ENCODE peak calls at places on chromosomes 1 and 21, in four cellular contexts. P, I, J and W are unnamed samples.
A peak's percentile ranks its signal among the peaks of the same experiment; 100 is the strongest.

GRCh38 chr1:171213559-171214454 is 28.7 kb downstream of the FMO2 start:
- DNase-seq in J (no peak), P (no peak), I (no peak), W (no peak)

GRCh38 chr1:169681094-169681493 is 30.3 kb downstream of the SELL start:
- DNase-seq in P (no peak), I (no peak), J (no peak), W (peak; percentile 62)

GRCh38 chr1:167599839-167600581 is 30.0 kb upstream of the RCSD1 start:
- DNase-seq in I (no peak), P (no peak), J (peak; percentile 55), W (peak; percentile 57)

GRCh38 chr1:94971491-94971924 is 44.6 kb upstream of the CNN3 start:
- DNase-seq in I (no peak), P (no peak), J (peak; percentile 87), W (peak; percentile 69)

GRCh38 chr1:175129997-175130648 is 62.5 kb downstream of the KIAA0040 start:
- DNase-seq in P (no peak), I (no peak), J (no peak), W (peak; percentile 22)

GRCh38 chr1:229253170-229253974 is 17.5 kb upstream of the RAB4A start:
- DNase-seq in J (no peak), P (no peak), I (no peak), W (peak; percentile 83)

GRCh38 chr21:17051054-17051453 is 461.8 kb upstream of the CXADR start:
- DNase-seq in J (no peak), I (no peak), P (no peak), W (peak; percentile 12)

GRCh38 chr1:25106981-25107642 is 125.2 kb downstream of the SYF2 start:
- DNase-seq in J (no peak), P (no peak), I (no peak), W (no peak)

GRCh38 chr1:94326329-94326728 is 88.9 kb upstream of the ARHGAP29 start:
- DNase-seq in J (no peak), P (no peak), I (no peak), W (no peak)

GRCh38 chr1:19596065-19596718 is 47.9 kb upstream of the NBL1 start:
- DNase-seq in P (no peak), I (no peak), J (no peak), W (no peak)

GRCh38 chr1:61293197-61293596 is 210.8 kb downstream of the NFIA start:
- DNase-seq in P (no peak), I (no peak), J (no peak), W (peak; percentile 28)

GRCh38 chr21:33947451-33948095 is 32.0 kb upstream of the ATP5PO start:
- DNase-seq in I (peak; percentile 20), P (peak; percentile 94), J (peak; percentile 94), W (peak; percentile 98)

GRCh38 chr1:108046021-108046420 is 81.0 kb upstream of the VAV3 start:
- DNase-seq in P (no peak), I (no peak), J (no peak), W (no peak)

GRCh38 chr1:150009604-150010387 is 730 bp downstream of the OTUD7B start:
- DNase-seq in I (no peak), J (peak; percentile 74), P (peak; percentile 47), W (peak; percentile 89)

GRCh38 chr1:56156937-56157336 is 422.4 kb downstream of the PLPP3 start:
- DNase-seq in P (no peak), J (no peak), I (no peak), W (no peak)

GRCh38 chr1:5901150-5901549 is 91.1 kb downstream of the NPHP4 start:
- DNase-seq in P (no peak), J (no peak), I (no peak), W (peak; percentile 13)

GRCh38 chr1:107789817-107790609 is 175.0 kb downstream of the VAV3 start:
- DNase-seq in P (no peak), I (no peak), J (no peak), W (no peak)

GRCh38 chr21:30207252-30207579 is 8.7 kb downstream of the CLDN8 start:
- DNase-seq in I (no peak), P (no peak), J (no peak), W (peak; percentile 37)

GRCh38 chr1:246066553-246066952 is 440.5 kb downstream of the SMYD3 start:
- DNase-seq in P (no peak), I (no peak), J (no peak), W (no peak)

GRCh38 chr1:117964290-117965038 is 34.9 kb downstream of the WDR3 start:
- DNase-seq in P (no peak), J (no peak), I (no peak), W (peak; percentile 21)

GRCh38 chr1:67393240-67393639 is 37.0 kb downstream of the SERBP1 start:
- DNase-seq in I (no peak), P (no peak), J (no peak), W (no peak)

GRCh38 chr1:33049381-33049780 is 12.7 kb upstream of the AK2 start:
- DNase-seq in I (no peak), J (no peak), P (no peak), W (no peak)

GRCh38 chr1:9589144-9589718 is 520 bp downstream of the TMEM201 start:
- DNase-seq in J (peak; percentile 37), P (no peak), I (no peak), W (peak; percentile 25)

GRCh38 chr1:8571200-8571984 is 246.0 kb downstream of the RERE start:
- DNase-seq in J (peak; percentile 78), P (no peak), I (no peak), W (peak; percentile 75)

GRCh38 chr1:92444351-92444750 is 42.4 kb downstream of the GFI1 start:
- DNase-seq in I (no peak), J (peak; percentile 15), P (no peak), W (peak; percentile 9)

GRCh38 chr1:239722080-239722479 is 335.7 kb downstream of the CHRM3 start:
- DNase-seq in I (no peak), J (no peak), P (no peak), W (no peak)

GRCh38 chr1:6127587-6128163 is 52.4 kb downstream of the CHD5 start:
- DNase-seq in J (peak; percentile 41), I (no peak), P (peak; percentile 89), W (peak; percentile 53)

GRCh38 chr1:37474697-37475379 is 458 bp downstream of the ZC3H12A start:
- DNase-seq in J (no peak), P (no peak), I (no peak), W (peak; percentile 32)

GRCh38 chr1:82059931-82060330 is 259.2 kb downstream of the ADGRL2 start:
- DNase-seq in P (no peak), I (no peak), J (peak; percentile 12), W (no peak)

GRCh38 chr1:109543988-109544735 is 4.3 kb upstream of the GNAI3 start:
- DNase-seq in I (no peak), J (no peak), P (no peak), W (no peak)

GRCh38 chr1:90727917-90728655 is 11.0 kb upstream of the BARHL2 start:
- DNase-seq in J (no peak), I (no peak), P (no peak), W (no peak)

GRCh38 chr1:11771481-11772043 is 9.6 kb downstream of the C1orf167 start:
- DNase-seq in I (no peak), J (no peak), P (no peak), W (no peak)

GRCh38 chr1:7847599-7847998 is 5.3 kb downstream of the UTS2 start:
- DNase-seq in I (no peak), J (peak; percentile 90), P (no peak), W (peak; percentile 92)

GRCh38 chr1:205455581-205456382 is at the start of gene BLACAT1:
- DNase-seq in I (no peak), P (no peak), J (no peak), W (no peak)

GRCh38 chr1:87450136-87450535 is 121.5 kb downstream of the LMO4 start:
- DNase-seq in J (no peak), I (no peak), P (no peak), W (no peak)

GRCh38 chr1:225437710-225438437 is 10.0 kb upstream of the LBR start:
- DNase-seq in I (no peak), P (no peak), J (peak; percentile 57), W (peak; percentile 40)
- TF ChIP-seq CTCF in I (peak; percentile 40), P (peak; percentile 33), J (peak; percentile 72), W (peak; percentile 56)

GRCh38 chr1:89261926-89262540 is 10.6 kb downstream of the GBP5 start:
- DNase-seq in I (no peak), P (no peak), J (no peak), W (no peak)
- H3K4me3 ChIP-seq in I (peak overlapping the region; percentile 24), P (no peak overlapping the region), J (no peak overlapping the region), W (no peak overlapping the region)

DNA sequence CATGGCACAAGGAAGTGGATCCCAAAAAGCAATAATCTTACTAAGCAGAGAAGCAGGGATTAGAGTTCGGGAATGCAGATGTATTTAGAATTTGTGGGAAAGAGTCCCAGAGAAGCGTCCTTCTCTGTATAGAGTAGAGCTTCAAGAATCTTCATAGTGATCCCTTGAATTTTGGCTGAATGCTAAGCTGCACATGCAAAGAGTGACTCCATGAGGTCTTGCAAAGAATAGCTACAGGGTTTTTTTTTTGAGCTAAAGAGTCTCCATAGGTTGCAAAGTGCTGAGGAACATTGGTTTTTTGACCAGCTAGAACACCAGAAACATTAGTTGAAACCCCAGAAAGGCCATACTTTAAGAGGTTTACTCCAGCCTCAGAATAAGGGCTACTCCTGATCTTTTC is 206.7 kb downstream of the CTH start:
- DNase-seq in J (no peak), I (no peak), P (no peak), W (no peak)
- TF ChIP-seq CTCF in J (no peak), I (no peak), P (no peak), W (no peak)

GRCh38 chr1:27090921-27091320 is 64.0 kb downstream of the SLC9A1 start:
- DNase-seq in J (no peak), P (no peak), I (no peak), W (no peak)
- H3K4me3 ChIP-seq in J (no peak overlapping the region), P (no peak overlapping the region), I (no peak overlapping the region), W (no peak overlapping the region)

GRCh38 chr1:16183765-16184556 is 28.1 kb upstream of the EPHA2 start:
- DNase-seq in P (no peak), I (no peak), J (no peak), W (no peak)

GRCh38 chr1:16183157-16183556 is 27.3 kb upstream of the EPHA2 start:
- DNase-seq in J (peak; percentile 87), I (no peak), P (peak; percentile 89), W (peak; percentile 98)

GRCh38 chr1:16186655-16187235 is 25.7 kb downstream of the ARHGEF19 start:
- DNase-seq in P (no peak), J (no peak), I (no peak), W (no peak)

GRCh38 chr1:16181887-16182719 is 26.2 kb upstream of the EPHA2 start:
- DNase-seq in J (peak; percentile 91), P (peak; percentile 92), I (no peak), W (peak; percentile 91)

DNA sequence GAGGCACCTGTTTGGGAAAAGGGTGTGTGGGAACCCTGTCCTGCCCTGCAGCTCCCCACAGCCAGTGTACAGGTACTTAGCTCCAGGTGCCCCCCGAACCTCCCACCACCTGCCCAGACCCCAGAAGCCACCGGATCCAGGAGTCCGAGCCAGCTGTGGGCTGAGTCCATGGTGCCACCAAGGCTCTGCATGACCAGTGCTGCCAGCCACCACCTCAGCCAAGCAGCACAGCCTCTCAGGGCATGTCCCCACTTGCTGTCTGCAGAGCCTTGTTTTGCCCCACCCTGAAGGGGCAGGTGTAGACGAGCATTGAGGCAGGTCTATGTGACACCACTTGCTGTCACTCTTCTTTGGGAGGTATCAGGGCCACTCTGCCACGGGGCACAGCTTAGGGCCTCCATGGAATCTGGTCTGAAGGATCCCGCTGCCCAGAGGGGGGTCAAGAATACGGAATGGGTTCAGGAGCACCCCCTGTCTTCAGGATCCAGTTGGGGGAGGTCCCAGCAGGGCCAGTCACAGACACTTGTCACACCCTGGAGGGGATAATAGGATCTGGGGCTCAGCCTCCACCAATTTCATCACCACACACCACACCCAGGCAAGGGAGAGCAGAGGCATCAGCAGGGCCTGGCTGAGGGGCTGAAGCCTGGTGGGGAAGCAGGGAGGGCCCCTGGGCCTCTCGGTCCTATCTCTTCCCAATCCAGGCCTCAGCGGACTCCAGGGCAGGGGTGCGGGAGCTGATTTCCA is 27.7 kb downstream of the ARHGEF19 start:
- DNase-seq in J (no peak), I (no peak), P (no peak), W (no peak)
- TF ChIP-seq CTCF in J (no peak), I (peak; percentile 36), P (no peak), W (no peak)

GRCh38 chr1:85602536-85602935 is 22.0 kb downstream of the CCN1 start:
- DNase-seq in I (no peak), P (no peak), J (no peak), W (no peak)
- H3K4me3 ChIP-seq in I (no peak overlapping the region), P (no peak overlapping the region), J (no peak overlapping the region), W (no peak overlapping the region)